ENCODE peak calls at places on chromosomes 11 and 22, in four cellular contexts. O is testis, G is GM12892, D is esophagus squamous epithelium. Q is an unnamed sample.

GRCh38 chr11:120337133-120337895 is 1.1 kb downstream of the ARHGEF12 start:
- DNase-seq in G (no peak), O (peak), D (no peak), Q (peak)

GRCh38 chr22:37290737-37291136 is 8.4 kb downstream of the CYTH4 start:
- DNase-seq in G (no peak), D (no peak), O (no peak), Q (no peak)

GRCh38 chr22:45781459-45781858 is 109.8 kb downstream of the ATXN10 start:
- DNase-seq in O (no peak), G (no peak), D (no peak), Q (no peak)

GRCh38 chr11:93330446-93330984 is at the start of gene DEUP1:
- DNase-seq in O (peak), D (no peak), G (no peak), Q (peak)

GRCh38 chr11:2435288-2436012 is 8.9 kb downstream of the TRPM5 start:
- DNase-seq in G (no peak), O (no peak), D (no peak), Q (no peak)

GRCh38 chr11:41320233-41320993 is 139.0 kb downstream of the LRRC4C start:
- DNase-seq in G (no peak), D (no peak), O (no peak), Q (no peak)

GRCh38 chr11:122317337-122317736 is 201.3 kb upstream of the BLID start:
- DNase-seq in D (no peak), O (no peak), G (no peak), Q (no peak)

GRCh38 chr22:11307996-11308395 is 4220.0 kb upstream of the OR11H1 start:
- DNase-seq in G (no peak), D (no peak), O (no peak), Q (no peak)

GRCh38 chr11:12618743-12619540 is 55.3 kb upstream of the TEAD1 start:
- DNase-seq in O (no peak), D (no peak), G (no peak), Q (no peak)

GRCh38 chr11:78251083-78251699 is 62.5 kb downstream of the USP35 start:
- DNase-seq in G (no peak), D (no peak), O (peak), Q (no peak)

GRCh38 chr11:73404048-73404447 is 27.8 kb downstream of the RELT start:
- DNase-seq in G (no peak), D (no peak), O (peak), Q (no peak)

GRCh38 chr22:23718371-23719165 is 27.8 kb downstream of the RGL4 start:
- DNase-seq in G (no peak), D (no peak), O (no peak), Q (no peak)

GRCh38 chr11:64032050-64032449 is 3.7 kb upstream of the FLRT1 start:
- DNase-seq in O (no peak), G (no peak), D (no peak), Q (no peak)

GRCh38 chr11:19276859-19277808 is 36.4 kb upstream of the E2F8 start:
- DNase-seq in O (no peak), G (no peak), D (no peak), Q (no peak)

GRCh38 chr11:79160786-79161403 is 279.9 kb downstream of the TENM4 start:
- DNase-seq in D (no peak), G (no peak), O (peak), Q (no peak)

GRCh38 chr22:35661377-35661937 is 13.2 kb downstream of the APOL6 start:
- DNase-seq in O (no peak), G (no peak), D (no peak), Q (no peak)

GRCh38 chr11:95915051-95915450 is 8.9 kb downstream of the MTMR2 start:
- DNase-seq in G (no peak), O (no peak), D (no peak), Q (no peak)

GRCh38 chr11:59510917-59511589 is at the start of gene OR4D9:
- DNase-seq in O (no peak), G (no peak), D (no peak), Q (no peak)

GRCh38 chr11:118619444-118620205 is 12.2 kb downstream of the PHLDB1 start:
- DNase-seq in G (no peak), O (no peak), D (no peak), Q (peak)

GRCh38 chr22:26660961-26661578 is 3.7 kb downstream of the MIAT start:
- DNase-seq in D (no peak), O (no peak), G (no peak), Q (no peak)

GRCh38 chr11:46513934-46514342 is 79.9 kb downstream of the AMBRA1 start:
- DNase-seq in O (peak), G (no peak), D (no peak), Q (peak)

GRCh38 chr11:118917488-118918127 is 8.1 kb downstream of the BCL9L start:
- DNase-seq in D (no peak), O (peak), G (no peak), Q (peak)

GRCh38 chr11:102577182-102577581 is 46.6 kb upstream of the MMP7 start:
- DNase-seq in D (no peak), G (no peak), O (no peak), Q (no peak)

GRCh38 chr11:60345489-60345888 is 18.4 kb downstream of the MS4A6E start:
- DNase-seq in D (no peak), O (peak), G (no peak), Q (no peak)

GRCh38 chr11:44319552-44320288 is 9.8 kb upstream of the ALX4 start:
- DNase-seq in O (no peak), D (no peak), G (no peak), Q (no peak)

GRCh38 chr11:13859986-13860385 is 102.5 kb upstream of the SPON1 start:
- DNase-seq in D (no peak), O (no peak), G (no peak), Q (no peak)

GRCh38 chr11:64969209-64969608 is 2.7 kb downstream of the MAJIN start:
- DNase-seq in G (no peak), O (no peak), D (no peak), Q (no peak)

GRCh38 chr11:131581006-131581405 is 210.6 kb downstream of the NTM start:
- DNase-seq in G (no peak), O (peak), D (no peak), Q (no peak)

GRCh38 chr11:10387209-10388083 is 67.6 kb upstream of the AMPD3 start:
- DNase-seq in G (no peak), O (peak), D (no peak), Q (peak)

GRCh38 chr22:49600452-49600847 is 227.2 kb downstream of the BRD1 start:
- DNase-seq in D (no peak), O (no peak), G (no peak), Q (no peak)

GRCh38 chr11:84236436-84236835 is 950.3 kb upstream of the CCDC90B start:
- DNase-seq in O (no peak), G (no peak), D (no peak), Q (no peak)

GRCh38 chr11:36077886-36078685 is 134.2 kb downstream of the LDLRAD3 start:
- DNase-seq in G (no peak), O (no peak), D (no peak), Q (no peak)

GRCh38 chr11:44017443-44018126 is 30.2 kb upstream of the ACCSL start:
- DNase-seq in D (no peak), O (no peak), G (no peak), Q (peak)

GRCh38 chr11:114679505-114679904 is 1.2 kb downstream of the NXPE2 start:
- DNase-seq in G (no peak), O (no peak), D (no peak), Q (no peak)

DNA sequence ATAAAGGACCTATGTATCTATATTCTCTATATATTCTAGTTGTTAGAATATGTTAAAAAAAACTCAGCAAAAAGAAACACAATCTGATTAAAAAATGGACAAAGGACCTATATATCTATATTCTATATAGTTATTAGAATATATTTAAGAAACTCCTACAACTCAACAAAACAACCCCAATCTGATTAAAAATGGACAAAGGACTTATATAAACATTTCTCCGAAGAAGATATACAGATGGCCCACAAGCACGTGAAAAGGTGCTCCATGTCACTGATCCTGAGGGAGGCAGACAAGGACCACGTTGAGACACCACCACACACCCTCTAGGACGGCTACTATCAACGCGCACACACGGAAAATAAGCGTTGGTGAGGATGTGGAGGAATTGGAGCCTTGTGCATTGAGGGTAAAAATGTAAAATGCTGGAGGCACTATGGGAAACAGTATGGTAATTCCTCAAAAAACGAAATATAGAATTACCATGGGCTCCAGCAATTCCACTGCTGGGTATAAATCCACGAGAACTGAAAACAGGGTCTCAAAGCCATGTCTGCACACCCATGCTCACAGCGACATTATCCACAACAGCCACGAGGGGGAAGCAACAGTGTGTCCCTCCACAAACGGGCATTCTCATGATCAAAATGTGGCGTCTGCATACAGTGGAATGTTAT is 22.7 kb downstream of the YPEL1 start:
- DNase-seq in D (no peak), O (peak), G (no peak), Q (peak)
- TF ChIP-seq POLR2A in D (no peak), O (no peak), G (no peak), Q (no peak)

GRCh38 chr22:38681784-38682335 is at the start of gene TOMM22:
- DNase-seq in G (peak), D (peak), O (peak), Q (peak)
- TF ChIP-seq POLR2A in G (peak), D (no peak), O (no peak), Q (peak)

DNA sequence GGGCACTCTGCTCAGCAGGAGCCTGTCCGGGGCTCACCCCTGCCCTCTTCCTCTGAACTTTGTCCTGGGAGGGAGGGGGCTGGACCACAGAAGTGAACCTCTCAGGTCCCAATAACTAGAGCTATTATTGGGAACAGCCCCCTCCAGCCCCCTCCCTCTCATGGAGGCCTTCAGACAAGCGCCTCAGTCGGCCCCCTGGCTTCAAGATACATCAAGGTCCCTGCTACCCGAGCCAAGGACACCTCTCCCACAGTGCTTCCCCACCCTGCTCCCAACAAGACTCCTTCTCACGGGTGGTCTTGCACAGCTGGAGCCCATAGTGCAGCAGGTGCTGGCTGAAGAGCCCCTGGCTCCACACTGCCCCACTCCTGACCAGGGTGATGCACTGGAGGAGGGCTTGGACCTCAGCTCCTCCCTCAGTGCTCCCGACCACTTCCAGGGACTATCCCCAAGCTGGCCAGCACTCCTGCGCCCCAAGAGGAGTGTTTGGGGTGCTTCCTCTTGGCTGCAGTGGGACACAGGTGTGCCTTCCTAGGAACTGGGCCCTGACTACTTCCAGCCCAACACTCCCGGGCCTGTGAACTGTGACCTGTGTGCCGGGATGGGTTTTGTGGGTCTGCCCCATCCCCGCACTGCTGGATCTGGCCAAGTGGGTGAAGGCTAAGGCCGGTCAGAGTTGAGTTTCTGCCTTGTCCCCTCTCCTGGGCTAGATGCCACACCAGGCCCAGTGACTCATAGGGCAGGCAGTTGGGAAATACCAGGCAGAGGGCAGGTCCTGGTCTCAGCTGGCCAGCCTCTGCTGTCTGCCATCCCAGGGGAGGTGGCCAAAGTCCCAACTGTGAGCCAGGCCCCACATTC is 2.2 kb downstream of the PNPLA2 start:
- DNase-seq in G (no peak), O (no peak), D (no peak), Q (no peak)
- TF ChIP-seq POLR2A in G (no peak), O (no peak), D (no peak), Q (no peak)

DNA sequence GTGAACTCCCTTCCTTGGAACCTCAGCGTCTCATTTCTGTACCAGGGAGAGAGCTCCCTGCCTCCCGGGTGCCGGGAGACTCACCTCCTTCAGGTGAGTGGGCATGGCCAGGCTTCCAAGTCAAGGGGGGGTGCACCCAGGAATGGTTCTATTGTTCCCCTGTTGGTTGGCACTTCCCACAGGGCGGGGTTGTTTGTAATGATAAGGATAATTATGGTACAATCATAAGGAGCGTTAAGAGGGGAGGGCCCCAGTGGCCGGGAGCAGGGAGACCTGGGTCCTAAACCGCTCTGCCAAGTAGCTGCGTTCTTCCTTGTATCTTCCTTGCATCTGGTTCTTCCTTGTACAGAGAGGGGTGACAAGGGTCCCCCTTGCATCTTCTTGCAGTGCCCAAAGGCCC is 79.1 kb downstream of the LRRC32 start:
- DNase-seq in O (no peak), G (no peak), D (no peak), Q (no peak)
- TF ChIP-seq POLR2A in O (no peak), G (no peak), D (no peak), Q (no peak)

DNA sequence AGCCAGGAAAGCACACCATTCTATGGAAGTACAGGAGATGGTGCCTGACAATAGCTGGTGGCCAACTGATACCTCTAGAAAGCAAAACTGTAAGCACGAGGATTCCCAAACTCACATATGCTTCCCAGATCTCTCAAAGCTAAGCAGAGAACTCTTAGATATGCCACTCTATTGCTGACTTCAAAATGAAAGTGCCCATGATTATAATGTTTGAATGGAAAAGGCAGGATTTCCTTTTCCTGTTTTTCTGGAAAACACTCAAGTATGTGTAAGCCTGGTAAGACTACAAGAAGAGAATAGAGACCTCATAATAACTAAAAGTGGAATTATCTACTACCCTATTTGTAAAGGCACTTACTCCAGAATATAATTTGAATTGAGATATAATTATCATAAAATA is 2.6 kb upstream of the CARD18 start:
- DNase-seq in O (no peak), D (no peak), G (no peak), Q (no peak)
- TF ChIP-seq POLR2A in O (no peak), D (no peak), G (no peak), Q (no peak)

GRCh38 chr11:75403037-75403436 is 3.7 kb downstream of the RPS3 start:
- DNase-seq in O (no peak), G (no peak), D (no peak), Q (no peak)
- TF ChIP-seq POLR2A in O (no peak), G (peak), D (no peak), Q (no peak)

Q was measured in uterus.